ENCODE peak calls at places on chromosomes 2 and 18, in four cellular contexts. One of them, this sample, is unnamed. For H3K9me1, the result is how much of the 10 kb centered on the place peaks cover.

GRCh38 chr18:49813071-49813320 is 337 bp downstream of the ACAA2 start:
- DNase-seq in endothelial cell of umbilical vein: peak
- DNase-seq in IMR-90: peak
- DNase-seq in K562: peak
- DNase-seq in this sample: no peak

GRCh38 chr2:25098558-25099486 is 56.9 kb downstream of the EFR3B start:
- DNase-seq in endothelial cell of umbilical vein: peak
- DNase-seq in K562: no peak
- DNase-seq in IMR-90: peak
- DNase-seq in this sample: no peak

GRCh38 chr2:170354855-170355649 is 177.1 kb downstream of the MYO3B start:
- DNase-seq in IMR-90: no peak
- DNase-seq in endothelial cell of umbilical vein: no peak
- DNase-seq in K562: no peak
- DNase-seq in this sample: no peak

GRCh38 chr2:239369631-239370161 is 31.1 kb downstream of the HDAC4 start:
- DNase-seq in K562: no peak
- DNase-seq in IMR-90: no peak
- DNase-seq in endothelial cell of umbilical vein: no peak
- DNase-seq in this sample: no peak

GRCh38 chr2:163341426-163341825 is 394.4 kb downstream of the FIGN start:
- DNase-seq in K562: no peak
- DNase-seq in endothelial cell of umbilical vein: peak
- DNase-seq in IMR-90: peak
- DNase-seq in this sample: peak

GRCh38 chr2:221518201-221518936 is 53.7 kb downstream of the EPHA4 start:
- DNase-seq in IMR-90: peak
- DNase-seq in endothelial cell of umbilical vein: peak
- DNase-seq in K562: no peak
- DNase-seq in this sample: no peak

GRCh38 chr18:10417679-10418078 is 36.8 kb upstream of the APCDD1 start:
- DNase-seq in K562: no peak
- DNase-seq in endothelial cell of umbilical vein: no peak
- DNase-seq in IMR-90: no peak
- DNase-seq in this sample: no peak

GRCh38 chr2:184394642-184395041 is 203.7 kb upstream of the ZNF804A start:
- DNase-seq in endothelial cell of umbilical vein: no peak
- DNase-seq in K562: no peak
- DNase-seq in IMR-90: no peak
- DNase-seq in this sample: no peak

GRCh38 chr2:159010340-159010739 is 41.9 kb downstream of the TANC1 start:
- DNase-seq in IMR-90: peak
- DNase-seq in K562: no peak
- DNase-seq in endothelial cell of umbilical vein: peak
- DNase-seq in this sample: no peak

GRCh38 chr2:45028276-45028675 is 19.0 kb upstream of the SIX2 start:
- DNase-seq in endothelial cell of umbilical vein: no peak
- DNase-seq in IMR-90: no peak
- DNase-seq in K562: no peak
- DNase-seq in this sample: no peak

GRCh38 chr2:19111297-19111696 is 247.1 kb downstream of the OSR1 start:
- DNase-seq in endothelial cell of umbilical vein: no peak
- DNase-seq in K562: no peak
- DNase-seq in IMR-90: no peak
- DNase-seq in this sample: no peak

GRCh38 chr18:63828120-63828519 is 52.9 kb downstream of the SERPINB7 start:
- DNase-seq in endothelial cell of umbilical vein: no peak
- DNase-seq in K562: no peak
- DNase-seq in IMR-90: no peak
- DNase-seq in this sample: no peak

GRCh38 chr18:63834471-63835113 is 52.9 kb upstream of the SERPINB2 start:
- DNase-seq in IMR-90: no peak
- DNase-seq in endothelial cell of umbilical vein: no peak
- DNase-seq in K562: no peak
- DNase-seq in this sample: no peak

GRCh38 chr18:63831080-63831788 is 56.0 kb downstream of the SERPINB7 start:
- DNase-seq in endothelial cell of umbilical vein: no peak
- DNase-seq in K562: no peak
- DNase-seq in IMR-90: peak
- DNase-seq in this sample: peak

GRCh38 chr18:63832470-63832869 is 55.0 kb upstream of the SERPINB2 start:
- DNase-seq in IMR-90: peak
- DNase-seq in endothelial cell of umbilical vein: no peak
- DNase-seq in K562: no peak
- DNase-seq in this sample: peak

DNA sequence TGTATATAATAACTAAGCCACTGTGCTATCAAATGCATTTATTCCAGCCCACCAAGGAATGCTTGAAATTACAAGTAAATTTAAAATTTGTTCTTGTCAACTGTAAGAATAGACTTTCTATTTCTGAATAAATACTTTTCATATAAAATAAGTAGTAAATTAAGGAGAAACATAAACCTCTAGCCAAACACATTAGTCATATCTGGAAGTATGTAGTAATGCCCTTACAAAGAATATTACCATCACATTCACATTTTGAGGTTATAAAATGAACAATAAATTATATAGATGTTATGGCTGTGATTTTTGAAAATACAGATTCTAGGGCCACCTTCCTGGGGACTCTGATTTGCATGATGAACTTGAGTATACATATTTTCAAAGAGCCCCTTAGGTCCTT is 54.7 kb downstream of the SERPINB7 start:
- DNase-seq in IMR-90: peak
- DNase-seq in K562: no peak
- DNase-seq in endothelial cell of umbilical vein: no peak
- DNase-seq in this sample: no peak
- H3K4me3 ChIP-seq in IMR-90: no peak
- H3K4me3 ChIP-seq in K562: no peak
- H3K4me3 ChIP-seq in endothelial cell of umbilical vein: no peak
- H3K4me3 ChIP-seq in this sample: no peak

DNA sequence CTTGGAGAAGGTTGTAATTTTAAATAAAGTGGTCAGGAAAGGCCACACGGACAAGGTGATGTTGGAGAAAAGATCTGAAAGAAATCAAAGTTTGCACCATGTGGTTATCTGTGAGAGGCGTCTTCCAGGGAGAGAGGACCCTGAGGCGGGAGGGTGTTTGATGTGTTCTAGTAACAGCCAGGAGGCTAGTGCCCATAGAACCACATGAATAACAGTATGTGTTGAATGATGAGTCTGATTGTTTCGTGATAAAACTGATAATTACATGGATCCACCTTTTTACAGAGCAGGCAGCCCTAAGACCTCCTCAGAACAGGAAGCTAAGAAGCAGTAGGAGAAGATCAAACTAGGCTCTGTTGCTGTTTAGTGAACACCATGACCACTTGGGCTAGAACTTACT is 91.4 kb downstream of the SCG2 start:
- DNase-seq in IMR-90: no peak
- DNase-seq in K562: no peak
- DNase-seq in endothelial cell of umbilical vein: no peak
- DNase-seq in this sample: no peak
- H3K27ac ChIP-seq in IMR-90: no peak
- H3K27ac ChIP-seq in K562: no peak
- H3K27ac ChIP-seq in endothelial cell of umbilical vein: no peak
- H3K27ac ChIP-seq in this sample: no peak

GRCh38 chr2:60959501-60959900 is 58.0 kb upstream of the PEX13 start:
- DNase-seq in endothelial cell of umbilical vein: no peak
- DNase-seq in IMR-90: no peak
- DNase-seq in K562: no peak
- DNase-seq in this sample: no peak

GRCh38 chr2:60958800-60959199 is 58.7 kb upstream of the PEX13 start:
- DNase-seq in endothelial cell of umbilical vein: peak
- DNase-seq in IMR-90: peak
- DNase-seq in K562: no peak
- DNase-seq in this sample: peak

GRCh38 chr2:60957224-60957623 is 60.3 kb upstream of the PEX13 start:
- DNase-seq in endothelial cell of umbilical vein: no peak
- DNase-seq in K562: no peak
- DNase-seq in IMR-90: no peak
- DNase-seq in this sample: no peak

GRCh38 chr2:60957643-60958042 is 59.9 kb upstream of the PEX13 start:
- DNase-seq in IMR-90: no peak
- DNase-seq in K562: no peak
- DNase-seq in endothelial cell of umbilical vein: peak
- DNase-seq in this sample: peak

GRCh38 chr2:60958361-60958760 is 59.2 kb upstream of the PEX13 start:
- DNase-seq in endothelial cell of umbilical vein: peak
- DNase-seq in K562: no peak
- DNase-seq in IMR-90: peak
- DNase-seq in this sample: no peak
- H3K9me1 ChIP-seq in endothelial cell of umbilical vein: under half
- H3K9me1 ChIP-seq in K562: under half
- H3K9me1 ChIP-seq in IMR-90: under half
- H3K9me1 ChIP-seq in this sample: under half

GRCh38 chr18:9140381-9140780 is 3.8 kb downstream of the ANKRD12 start:
- DNase-seq in endothelial cell of umbilical vein: no peak
- DNase-seq in K562: no peak
- DNase-seq in IMR-90: no peak
- DNase-seq in this sample: no peak
- H3K4me3 ChIP-seq in endothelial cell of umbilical vein: no peak
- H3K4me3 ChIP-seq in K562: no peak
- H3K4me3 ChIP-seq in IMR-90: no peak
- H3K4me3 ChIP-seq in this sample: peak

DNA sequence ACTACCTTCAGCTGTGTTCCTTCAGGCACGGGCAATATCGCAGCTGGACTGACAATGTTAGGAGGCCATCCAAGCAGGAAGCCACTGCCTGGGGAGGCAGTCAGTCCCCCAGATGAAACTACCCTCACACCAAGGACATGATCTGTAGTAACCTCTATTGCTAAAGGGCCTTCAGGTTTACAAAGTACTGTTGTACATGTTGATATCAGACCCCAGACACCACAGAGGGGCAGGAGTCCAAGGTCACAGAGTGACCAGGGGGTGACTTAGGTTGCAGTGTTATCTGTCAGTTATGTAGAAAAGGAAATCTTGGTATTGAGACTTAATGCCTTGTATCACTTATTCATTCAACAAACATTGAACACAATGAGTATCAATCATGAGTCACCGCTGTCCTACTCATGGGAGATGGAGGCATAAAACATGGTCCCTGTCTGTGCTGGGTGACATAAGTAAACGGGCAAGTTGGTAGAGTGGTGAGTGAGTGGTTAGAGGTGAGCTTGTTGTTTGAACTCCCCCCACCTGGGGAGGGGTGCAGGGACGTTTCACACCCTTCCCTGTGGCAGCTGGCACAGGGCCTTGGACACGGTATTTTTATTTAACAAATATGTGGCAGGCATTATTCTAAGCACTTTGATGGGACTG is 7.1 kb downstream of the CABLES1 start:
- DNase-seq in K562: no peak
- DNase-seq in IMR-90: no peak
- DNase-seq in endothelial cell of umbilical vein: no peak
- DNase-seq in this sample: no peak
- H3K27ac ChIP-seq in K562: no peak
- H3K27ac ChIP-seq in IMR-90: no peak
- H3K27ac ChIP-seq in endothelial cell of umbilical vein: no peak
- H3K27ac ChIP-seq in this sample: peak

GRCh38 chr2:197212344-197213262 is 98.0 kb downstream of the ANKRD44 start:
- DNase-seq in IMR-90: peak
- DNase-seq in K562: no peak
- DNase-seq in endothelial cell of umbilical vein: no peak
- DNase-seq in this sample: no peak

GRCh38 chr2:197215988-197216979 is 94.3 kb downstream of the ANKRD44 start:
- DNase-seq in IMR-90: peak
- DNase-seq in K562: no peak
- DNase-seq in endothelial cell of umbilical vein: peak
- DNase-seq in this sample: no peak

GRCh38 chr2:197211881-197212342 is 98.7 kb downstream of the ANKRD44 start:
- DNase-seq in IMR-90: no peak
- DNase-seq in endothelial cell of umbilical vein: no peak
- DNase-seq in K562: no peak
- DNase-seq in this sample: no peak

GRCh38 chr2:197219636-197220035 is 90.9 kb downstream of the ANKRD44 start:
- DNase-seq in K562: no peak
- DNase-seq in endothelial cell of umbilical vein: no peak
- DNase-seq in IMR-90: no peak
- DNase-seq in this sample: no peak

DNA sequence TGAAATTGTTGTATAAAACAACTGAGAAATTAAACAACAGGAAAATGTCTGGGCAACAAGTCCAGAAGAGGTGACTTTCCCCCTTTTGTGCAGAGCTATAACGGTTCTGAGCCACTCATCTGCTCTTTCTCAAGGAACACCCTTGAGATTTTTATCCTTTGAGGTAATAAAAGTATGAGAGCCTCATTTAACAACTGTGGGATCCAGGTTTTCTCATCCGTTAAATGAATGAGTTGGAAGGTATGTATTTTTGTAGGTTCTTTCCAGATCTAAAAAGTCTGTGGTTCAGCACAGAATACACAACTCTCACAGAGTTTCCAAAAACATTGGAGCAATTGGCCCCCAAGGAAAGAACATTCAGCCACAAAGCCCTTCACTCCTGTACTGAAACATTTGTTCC is 93.0 kb downstream of the ANKRD44 start:
- DNase-seq in IMR-90: no peak
- DNase-seq in K562: no peak
- DNase-seq in endothelial cell of umbilical vein: no peak
- DNase-seq in this sample: no peak
- H3K9me1 ChIP-seq in IMR-90: under half
- H3K9me1 ChIP-seq in K562: under half
- H3K9me1 ChIP-seq in endothelial cell of umbilical vein: under half
- H3K9me1 ChIP-seq in this sample: under half

GRCh38 chr2:8490166-8490565 is 191.7 kb upstream of the ID2 start:
- DNase-seq in endothelial cell of umbilical vein: no peak
- DNase-seq in IMR-90: peak
- DNase-seq in K562: no peak
- DNase-seq in this sample: no peak

GRCh38 chr2:8489221-8489620 is 192.6 kb upstream of the ID2 start:
- DNase-seq in K562: no peak
- DNase-seq in IMR-90: no peak
- DNase-seq in endothelial cell of umbilical vein: no peak
- DNase-seq in this sample: no peak

GRCh38 chr2:8489751-8490150 is 192.1 kb upstream of the ID2 start:
- DNase-seq in IMR-90: no peak
- DNase-seq in endothelial cell of umbilical vein: no peak
- DNase-seq in K562: no peak
- DNase-seq in this sample: no peak

GRCh38 chr2:8487461-8487932 is 194.4 kb upstream of the ID2 start:
- DNase-seq in K562: no peak
- DNase-seq in endothelial cell of umbilical vein: no peak
- DNase-seq in IMR-90: no peak
- DNase-seq in this sample: no peak

GRCh38 chr2:8488001-8488738 is 193.7 kb upstream of the ID2 start:
- DNase-seq in K562: no peak
- DNase-seq in IMR-90: no peak
- DNase-seq in endothelial cell of umbilical vein: no peak
- DNase-seq in this sample: no peak
- H3K4me3 ChIP-seq in K562: no peak
- H3K4me3 ChIP-seq in IMR-90: no peak
- H3K4me3 ChIP-seq in endothelial cell of umbilical vein: no peak
- H3K4me3 ChIP-seq in this sample: no peak